ENCODE peak calls at places on chromosome 9, in six cellular contexts. One of them, this sample, is unnamed.

GRCh38 chr9:132834343-132834742 is 43.7 kb downstream of the AK8 start:
- DNase-seq in IMR-90: no peak
- DNase-seq in trophoblast cell: no peak
- DNase-seq in H1: no peak
- DNase-seq in neuronal stem cell: no peak
- DNase-seq in mesenchymal stem cell: no peak
- DNase-seq in this sample: no peak

GRCh38 chr9:106969696-106970095 is 106.7 kb downstream of the ZNF462 start:
- DNase-seq in mesenchymal stem cell: no peak
- DNase-seq in H1: no peak
- DNase-seq in trophoblast cell: no peak
- DNase-seq in IMR-90: no peak
- DNase-seq in neuronal stem cell: no peak
- DNase-seq in this sample: no peak

GRCh38 chr9:2243666-2244555 is 228.8 kb downstream of the SMARCA2 start:
- DNase-seq in neuronal stem cell: no peak
- DNase-seq in mesenchymal stem cell: no peak
- DNase-seq in IMR-90: no peak
- DNase-seq in trophoblast cell: peak; percentile 49
- DNase-seq in H1: no peak
- DNase-seq in this sample: no peak

GRCh38 chr9:98555851-98556465 is 152.8 kb downstream of the GABBR2 start:
- DNase-seq in mesenchymal stem cell: no peak
- DNase-seq in H1: no peak
- DNase-seq in neuronal stem cell: no peak
- DNase-seq in trophoblast cell: no peak
- DNase-seq in IMR-90: no peak
- DNase-seq in this sample: no peak

GRCh38 chr9:121884057-121884512 is 209.0 kb downstream of the TTLL11 start:
- DNase-seq in mesenchymal stem cell: no peak
- DNase-seq in neuronal stem cell: peak; percentile 87
- DNase-seq in IMR-90: no peak
- DNase-seq in H1: no peak
- DNase-seq in trophoblast cell: no peak
- DNase-seq in this sample: peak; percentile 73

GRCh38 chr9:6838158-6838557 is 80.4 kb downstream of the KDM4C start:
- DNase-seq in mesenchymal stem cell: no peak
- DNase-seq in H1: no peak
- DNase-seq in neuronal stem cell: no peak
- DNase-seq in IMR-90: no peak
- DNase-seq in trophoblast cell: no peak
- DNase-seq in this sample: no peak

GRCh38 chr9:121686930-121687541 is 35.6 kb downstream of the DAB2IP start:
- DNase-seq in H1: no peak
- DNase-seq in mesenchymal stem cell: peak; percentile 66
- DNase-seq in neuronal stem cell: peak; percentile 57
- DNase-seq in IMR-90: peak; percentile 65
- DNase-seq in trophoblast cell: peak; percentile 83
- DNase-seq in this sample: peak; percentile 85

GRCh38 chr9:131620764-131621520 is 75.6 kb downstream of the PRRT1B start:
- DNase-seq in H1: no peak
- DNase-seq in mesenchymal stem cell: no peak
- DNase-seq in trophoblast cell: no peak
- DNase-seq in neuronal stem cell: no peak
- DNase-seq in IMR-90: no peak
- DNase-seq in this sample: no peak

GRCh38 chr9:91419222-91420191 is 4.1 kb downstream of the NFIL3 start:
- DNase-seq in mesenchymal stem cell: peak; percentile 98
- DNase-seq in neuronal stem cell: no peak
- DNase-seq in H1: no peak
- DNase-seq in trophoblast cell: peak; percentile 98
- DNase-seq in IMR-90: peak; percentile 97
- DNase-seq in this sample: peak; percentile 45

GRCh38 chr9:106228861-106229260 is 534.5 kb downstream of the TMEM38B start:
- DNase-seq in H1: no peak
- DNase-seq in IMR-90: no peak
- DNase-seq in neuronal stem cell: no peak
- DNase-seq in mesenchymal stem cell: no peak
- DNase-seq in trophoblast cell: no peak
- DNase-seq in this sample: no peak

GRCh38 chr9:15936316-15936869 is 383.6 kb downstream of the CCDC171 start:
- DNase-seq in mesenchymal stem cell: peak; percentile 3
- DNase-seq in neuronal stem cell: no peak
- DNase-seq in H1: no peak
- DNase-seq in trophoblast cell: no peak
- DNase-seq in IMR-90: peak; percentile 40
- DNase-seq in this sample: no peak

GRCh38 chr9:123093141-123093540 is 59.7 kb downstream of the GPR21 start:
- DNase-seq in H1: no peak
- DNase-seq in trophoblast cell: no peak
- DNase-seq in neuronal stem cell: no peak
- DNase-seq in mesenchymal stem cell: no peak
- DNase-seq in IMR-90: no peak
- DNase-seq in this sample: no peak

GRCh38 chr9:114424126-114424525 is 36.3 kb upstream of the AKNA start:
- DNase-seq in mesenchymal stem cell: no peak
- DNase-seq in trophoblast cell: no peak
- DNase-seq in neuronal stem cell: no peak
- DNase-seq in H1: no peak
- DNase-seq in IMR-90: no peak
- DNase-seq in this sample: no peak

GRCh38 chr9:132160802-132161742 is 786 bp upstream of the NTNG2 start:
- DNase-seq in mesenchymal stem cell: peak; percentile 83
- DNase-seq in IMR-90: peak; percentile 76
- DNase-seq in trophoblast cell: peak; percentile 71
- DNase-seq in H1: no peak
- DNase-seq in neuronal stem cell: peak; percentile 35
- DNase-seq in this sample: peak; percentile 76

GRCh38 chr9:110744753-110745522 is 76.3 kb downstream of the MUSK start:
- DNase-seq in trophoblast cell: peak; percentile 6
- DNase-seq in mesenchymal stem cell: peak; percentile 91
- DNase-seq in IMR-90: peak; percentile 98
- DNase-seq in neuronal stem cell: no peak
- DNase-seq in H1: no peak
- DNase-seq in this sample: peak; percentile 82

GRCh38 chr9:2411459-2412215 is 209.9 kb upstream of the VLDLR start:
- DNase-seq in mesenchymal stem cell: peak; percentile 35
- DNase-seq in trophoblast cell: peak; percentile 84
- DNase-seq in IMR-90: no peak
- DNase-seq in neuronal stem cell: peak; percentile 24
- DNase-seq in H1: no peak
- DNase-seq in this sample: peak; percentile 94

GRCh38 chr9:15717290-15717689 is 164.4 kb downstream of the CCDC171 start:
- DNase-seq in trophoblast cell: no peak
- DNase-seq in H1: no peak
- DNase-seq in IMR-90: no peak
- DNase-seq in mesenchymal stem cell: no peak
- DNase-seq in neuronal stem cell: no peak
- DNase-seq in this sample: no peak

GRCh38 chr9:131697097-131697496 is 42.8 kb downstream of the RAPGEF1 start:
- DNase-seq in H1: no peak
- DNase-seq in trophoblast cell: no peak
- DNase-seq in neuronal stem cell: no peak
- DNase-seq in IMR-90: peak; percentile 61
- DNase-seq in mesenchymal stem cell: peak; percentile 67
- DNase-seq in this sample: peak; percentile 63

GRCh38 chr9:110192531-110193326 is 15.2 kb downstream of the C9orf152 start:
- DNase-seq in mesenchymal stem cell: peak; percentile 84
- DNase-seq in trophoblast cell: peak; percentile 96
- DNase-seq in H1: no peak
- DNase-seq in IMR-90: peak; percentile 78
- DNase-seq in neuronal stem cell: no peak
- DNase-seq in this sample: no peak

GRCh38 chr9:122020398-122020797 is 72.7 kb downstream of the TTLL11 start:
- DNase-seq in neuronal stem cell: no peak
- DNase-seq in IMR-90: peak; percentile 37
- DNase-seq in trophoblast cell: no peak
- DNase-seq in H1: no peak
- DNase-seq in mesenchymal stem cell: no peak
- DNase-seq in this sample: no peak

GRCh38 chr9:94933429-94933828 is 206.9 kb downstream of the AOPEP start:
- DNase-seq in trophoblast cell: no peak
- DNase-seq in neuronal stem cell: no peak
- DNase-seq in H1: no peak
- DNase-seq in IMR-90: peak; percentile 61
- DNase-seq in mesenchymal stem cell: no peak
- DNase-seq in this sample: no peak

GRCh38 chr9:114691046-114691955 is 9.3 kb upstream of the TEX48 start:
- DNase-seq in IMR-90: peak; percentile 91
- DNase-seq in neuronal stem cell: no peak
- DNase-seq in mesenchymal stem cell: peak; percentile 88
- DNase-seq in trophoblast cell: peak; percentile 53
- DNase-seq in H1: no peak
- DNase-seq in this sample: no peak

GRCh38 chr9:110282767-110283136 is 26.4 kb upstream of the TXN start:
- DNase-seq in IMR-90: no peak
- DNase-seq in neuronal stem cell: no peak
- DNase-seq in mesenchymal stem cell: no peak
- DNase-seq in H1: no peak
- DNase-seq in trophoblast cell: no peak
- DNase-seq in this sample: no peak

GRCh38 chr9:116465591-116466288 is 221.4 kb upstream of the TRIM32 start:
- DNase-seq in H1: no peak
- DNase-seq in neuronal stem cell: no peak
- DNase-seq in trophoblast cell: no peak
- DNase-seq in IMR-90: no peak
- DNase-seq in mesenchymal stem cell: no peak
- DNase-seq in this sample: no peak

GRCh38 chr9:116468369-116468768 is 218.7 kb upstream of the TRIM32 start:
- DNase-seq in H1: no peak
- DNase-seq in neuronal stem cell: no peak
- DNase-seq in trophoblast cell: no peak
- DNase-seq in IMR-90: no peak
- DNase-seq in mesenchymal stem cell: no peak
- DNase-seq in this sample: peak; percentile 90

GRCh38 chr9:116469128-116469527 is 218.0 kb upstream of the TRIM32 start:
- DNase-seq in mesenchymal stem cell: no peak
- DNase-seq in trophoblast cell: no peak
- DNase-seq in H1: no peak
- DNase-seq in IMR-90: no peak
- DNase-seq in neuronal stem cell: no peak
- DNase-seq in this sample: no peak

GRCh38 chr9:116466289-116467012 is 220.7 kb upstream of the TRIM32 start:
- DNase-seq in trophoblast cell: peak; percentile 14
- DNase-seq in neuronal stem cell: no peak
- DNase-seq in mesenchymal stem cell: no peak
- DNase-seq in IMR-90: peak; percentile 13
- DNase-seq in H1: no peak
- DNase-seq in this sample: no peak

DNA sequence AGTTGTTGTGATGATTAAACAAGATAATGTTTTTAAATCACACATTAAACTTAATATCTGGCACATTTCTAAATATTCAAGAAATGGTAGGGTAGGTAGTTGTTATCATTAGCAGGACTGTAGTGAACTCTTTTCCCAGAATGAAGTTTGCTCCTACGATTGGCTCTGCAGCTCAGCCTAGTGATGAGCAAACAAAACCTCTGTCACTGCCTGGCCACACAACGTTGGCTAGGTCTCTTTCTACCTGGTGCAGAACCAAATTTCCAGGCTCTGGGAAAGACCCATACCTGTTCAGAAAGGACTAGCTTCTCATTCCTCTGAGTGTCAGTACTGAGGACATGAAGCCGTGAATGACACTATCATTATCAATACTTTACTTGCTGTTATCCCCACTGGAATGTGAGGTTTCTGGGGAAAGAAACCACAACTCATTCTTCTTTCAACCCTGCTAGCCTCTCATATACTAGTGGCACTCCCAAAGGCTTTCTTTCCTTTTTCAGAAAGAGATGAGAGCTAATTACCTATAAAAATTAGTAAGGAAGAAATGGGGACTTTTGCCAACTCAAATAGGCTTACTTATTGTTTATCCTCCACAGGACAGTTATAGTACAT is 219.3 kb upstream of the TRIM32 start:
- DNase-seq in trophoblast cell: no peak
- DNase-seq in IMR-90: no peak
- DNase-seq in H1: no peak
- DNase-seq in mesenchymal stem cell: peak; percentile 11
- DNase-seq in neuronal stem cell: no peak
- DNase-seq in this sample: peak; percentile 42
- H2AK5ac ChIP-seq in trophoblast cell: no peak overlapping the region
- H2AK5ac ChIP-seq in IMR-90: no peak overlapping the region
- H2AK5ac ChIP-seq in H1: no peak overlapping the region
- H2AK5ac ChIP-seq in mesenchymal stem cell: no peak overlapping the region
- H2AK5ac ChIP-seq in neuronal stem cell: no peak overlapping the region
- H2AK5ac ChIP-seq in this sample: peak overlapping the region; percentile 24

GRCh38 chr9:33151601-33152000 is 15.5 kb downstream of the B4GALT1 start:
- DNase-seq in mesenchymal stem cell: no peak
- DNase-seq in neuronal stem cell: no peak
- DNase-seq in trophoblast cell: no peak
- DNase-seq in H1: no peak
- DNase-seq in IMR-90: no peak
- DNase-seq in this sample: no peak
- H3K4me3 ChIP-seq in mesenchymal stem cell: no peak overlapping the region
- H3K4me3 ChIP-seq in neuronal stem cell: no peak overlapping the region
- H3K4me3 ChIP-seq in trophoblast cell: no peak overlapping the region
- H3K4me3 ChIP-seq in H1: no peak overlapping the region
- H3K4me3 ChIP-seq in IMR-90: no peak overlapping the region
- H3K4me3 ChIP-seq in this sample: no peak overlapping the region

GRCh38 chr9:116476935-116477381 is 210.1 kb upstream of the TRIM32 start:
- DNase-seq in H1: no peak
- DNase-seq in neuronal stem cell: no peak
- DNase-seq in IMR-90: no peak
- DNase-seq in mesenchymal stem cell: no peak
- DNase-seq in trophoblast cell: no peak
- DNase-seq in this sample: no peak

GRCh38 chr9:116471943-116472506 is 215.1 kb upstream of the TRIM32 start:
- DNase-seq in mesenchymal stem cell: no peak
- DNase-seq in IMR-90: no peak
- DNase-seq in H1: no peak
- DNase-seq in neuronal stem cell: no peak
- DNase-seq in trophoblast cell: no peak
- DNase-seq in this sample: peak; percentile 31

GRCh38 chr9:116477584-116478141 is 209.4 kb upstream of the TRIM32 start:
- DNase-seq in mesenchymal stem cell: no peak
- DNase-seq in H1: no peak
- DNase-seq in neuronal stem cell: no peak
- DNase-seq in IMR-90: no peak
- DNase-seq in trophoblast cell: no peak
- DNase-seq in this sample: no peak

GRCh38 chr9:116476002-116476401 is 211.1 kb upstream of the TRIM32 start:
- DNase-seq in mesenchymal stem cell: no peak
- DNase-seq in trophoblast cell: no peak
- DNase-seq in IMR-90: no peak
- DNase-seq in H1: no peak
- DNase-seq in neuronal stem cell: no peak
- DNase-seq in this sample: no peak

GRCh38 chr9:116475201-116475600 is 211.9 kb upstream of the TRIM32 start:
- DNase-seq in trophoblast cell: no peak
- DNase-seq in mesenchymal stem cell: peak; percentile 25
- DNase-seq in H1: no peak
- DNase-seq in IMR-90: peak; percentile 55
- DNase-seq in neuronal stem cell: no peak
- DNase-seq in this sample: no peak
- H2AK5ac ChIP-seq in trophoblast cell: no peak overlapping the region
- H2AK5ac ChIP-seq in mesenchymal stem cell: no peak overlapping the region
- H2AK5ac ChIP-seq in H1: peak overlapping the region; percentile 78
- H2AK5ac ChIP-seq in IMR-90: no peak overlapping the region
- H2AK5ac ChIP-seq in neuronal stem cell: no peak overlapping the region
- H2AK5ac ChIP-seq in this sample: no peak overlapping the region

DNA sequence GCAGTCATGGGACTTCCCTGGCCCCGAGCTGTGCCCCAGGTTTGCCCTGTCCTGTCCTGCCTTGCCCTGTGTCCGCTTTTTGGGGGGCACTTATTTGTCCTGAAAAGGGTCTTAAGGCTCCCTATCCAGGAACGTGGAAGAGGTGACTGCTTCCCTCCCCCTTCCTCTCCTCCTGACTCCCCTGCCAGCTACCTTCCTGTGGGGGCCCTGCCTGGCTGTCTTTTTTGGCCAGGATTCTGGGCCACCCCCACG is 6.5 kb upstream of the KLF9 start:
- DNase-seq in IMR-90: no peak
- DNase-seq in H1: no peak
- DNase-seq in neuronal stem cell: no peak
- DNase-seq in mesenchymal stem cell: no peak
- DNase-seq in trophoblast cell: no peak
- DNase-seq in this sample: no peak
- H3K4me3 ChIP-seq in IMR-90: no peak overlapping the region
- H3K4me3 ChIP-seq in H1: peak overlapping the region; percentile 80
- H3K4me3 ChIP-seq in neuronal stem cell: no peak overlapping the region
- H3K4me3 ChIP-seq in mesenchymal stem cell: no peak overlapping the region
- H3K4me3 ChIP-seq in trophoblast cell: no peak overlapping the region
- H3K4me3 ChIP-seq in this sample: no peak overlapping the region